ENCODE peak calls at places on chromosomes 4 and X, in ten cellular contexts. J is GM20000, D is AG04450, I is NCI-H446 treated with DMSO at 0.1 percent for 48 hours, O is amniotic stem cell, P is neural progenitor cell, S is left lung, G is GDM1, K is fibroblast of the aortic adventitia, M is T follicular helper cell. T is an unnamed sample.

GRCh38 chr4:84803121-84803520 is 163.4 kb downstream of the WDFY3 start:
- DNase-seq in G (no peak), D (no peak), P (no peak), M (no peak), K (no peak), J (no peak), O (no peak), S (no peak), I (no peak), T (no peak)

GRCh38 chr4:168999836-169000235 is 10.2 kb downstream of the CBR4 start:
- DNase-seq in G (no peak), K (no peak), S (no peak), O (no peak), J (no peak), M (no peak), P (no peak), I (no peak), D (no peak), T (no peak)

GRCh38 chr4:122796801-122797404 is 29.7 kb upstream of the FGF2 start:
- DNase-seq in J (no peak), D (no peak), P (no peak), K (peak; percentile 29), M (no peak), O (no peak), S (no peak), I (no peak), G (no peak), T (no peak)

GRCh38 chr4:82223715-82224114 is 150.1 kb downstream of the HNRNPD start:
- DNase-seq in J (no peak), O (no peak), I (no peak), K (no peak), P (no peak), D (no peak), G (peak; percentile 14), S (peak; percentile 68), M (peak; percentile 14), T (peak; percentile 42)

GRCh38 chrX:149275836-149276235 is 229.3 kb downstream of the IDS start:
- DNase-seq in J (no peak), G (no peak), S (no peak), P (no peak), K (no peak), M (no peak), D (no peak), I (no peak), O (no peak), T (no peak)

GRCh38 chrX:8688776-8689175 is 43.2 kb downstream of the ANOS1 start:
- DNase-seq in O (no peak), S (no peak), M (no peak), D (no peak), K (no peak), G (no peak), P (peak; percentile 68), J (no peak), I (no peak), T (no peak)

GRCh38 chr4:122827899-122828601 is 1.4 kb downstream of the FGF2 start:
- DNase-seq in P (peak; percentile 85), K (peak; percentile 79), I (peak; percentile 35), G (no peak), S (no peak), M (peak; percentile 6), D (no peak), O (peak; percentile 29), J (peak; percentile 89), T (peak; percentile 20)

GRCh38 chr4:80071643-80072606 is 1.1 kb downstream of the ANTXR2 start:
- DNase-seq in S (peak; percentile 70), D (no peak), J (peak; percentile 41), G (peak; percentile 23), O (no peak), M (peak; percentile 33), I (no peak), P (peak; percentile 67), K (peak; percentile 46), T (peak; percentile 40)

GRCh38 chrX:138411048-138411447 is 300.5 kb downstream of the FGF13 start:
- DNase-seq in K (no peak), M (no peak), S (no peak), O (no peak), I (no peak), P (no peak), J (no peak), G (no peak), D (no peak), T (no peak)

GRCh38 chrX:8846271-8846670 is 45.1 kb upstream of the FAM9A start:
- DNase-seq in J (no peak), K (no peak), G (no peak), O (no peak), I (no peak), D (no peak), P (no peak), M (no peak), S (no peak), T (no peak)

GRCh38 chr4:8002525-8003309 is 63.1 kb upstream of the AFAP1 start:
- DNase-seq in K (no peak), S (no peak), P (no peak), G (no peak), I (no peak), D (no peak), M (no peak), O (no peak), J (no peak), T (no peak)

GRCh38 chr4:25914670-25915358 is 794 bp downstream of the SMIM20 start:
- DNase-seq in D (no peak), I (no peak), O (no peak), K (no peak), M (no peak), G (no peak), S (no peak), P (no peak), J (peak; percentile 12), T (no peak)

GRCh38 chr4:145281224-145281623 is 100.8 kb upstream of the OTUD4 start:
- DNase-seq in M (no peak), S (no peak), I (no peak), J (no peak), O (no peak), D (no peak), P (no peak), K (no peak), G (no peak), T (no peak)

GRCh38 chr4:76830612-76831474 is 67.1 kb downstream of the SOWAHB start:
- DNase-seq in P (peak; percentile 50), J (no peak), M (no peak), K (peak; percentile 71), O (peak; percentile 13), D (peak; percentile 59), S (no peak), I (no peak), G (no peak), T (no peak)

GRCh38 chrX:150324035-150324728 is 38.9 kb upstream of the MAMLD1 start:
- DNase-seq in J (no peak), M (no peak), I (no peak), K (peak; percentile 83), P (no peak), D (peak; percentile 69), O (peak; percentile 36), G (no peak), S (no peak), T (no peak)

GRCh38 chr4:1351854-1352633 is 5.0 kb downstream of the UVSSA start:
- DNase-seq in I (no peak), S (peak; percentile 85), D (peak; percentile 38), P (peak; percentile 89), K (peak; percentile 77), M (peak; percentile 81), G (peak; percentile 49), J (peak; percentile 93), O (peak; percentile 56), T (peak; percentile 92)

GRCh38 chr4:132694775-132695174 is 454.3 kb upstream of the PCDH10 start:
- DNase-seq in K (no peak), O (no peak), P (no peak), S (no peak), D (no peak), I (no peak), M (no peak), J (no peak), G (no peak), T (no peak)

GRCh38 chr4:183254162-183254561 is 65.9 kb downstream of the CLDN22 start:
- DNase-seq in S (no peak), I (no peak), K (no peak), G (no peak), O (no peak), M (no peak), D (no peak), P (no peak), J (no peak), T (no peak)

GRCh38 chr4:25085621-25086020 is 54.9 kb upstream of the LGI2 start:
- DNase-seq in P (no peak), G (no peak), S (no peak), J (no peak), K (no peak), M (no peak), D (no peak), O (no peak), I (no peak), T (no peak)

GRCh38 chrX:153818571-153819397 is 11.6 kb downstream of the PDZD4 start:
- DNase-seq in S (no peak), M (peak; percentile 32), O (no peak), G (no peak), D (no peak), K (no peak), I (no peak), J (peak; percentile 62), P (peak; percentile 85), T (peak; percentile 26)